ENCODE peak calls at places on chromosomes 2 and 18, in six cellular contexts. K is EL; Y is stimulated activated CD8-positive, alpha-beta memory T cell treated with anti-CD3 and anti-CD28 coated beads, Interleukin-2, amount 100 ng/mL, for 48 hours; G is HTR-8/SVneo; B is Daoy; R is H7. N is an unnamed sample.

GRCh38 chr18:74731097-74731496 is 133.4 kb downstream of the ZNF407 start:
- DNase-seq in B (peak), G (no peak), Y (no peak), K (peak), R (no peak), N (no peak)

GRCh38 chr2:181165199-181165868 is 184.9 kb downstream of the UBE2E3 start:
- DNase-seq in B (no peak), K (no peak), G (no peak), R (no peak), Y (no peak), N (no peak)

GRCh38 chr2:121195036-121195435 is 90.0 kb downstream of the TFCP2L1 start:
- DNase-seq in K (no peak), B (no peak), G (no peak), Y (no peak), R (no peak), N (no peak)

GRCh38 chr2:179550214-179550613 is 285.6 kb upstream of the SESTD1 start:
- DNase-seq in G (no peak), B (no peak), K (no peak), Y (no peak), R (peak), N (no peak)

GRCh38 chr2:46704593-46704992 is 211.0 kb downstream of the MCFD2 start:
- DNase-seq in B (no peak), R (peak), G (no peak), K (no peak), Y (no peak), N (no peak)

GRCh38 chr2:221610675-221611074 is 38.6 kb upstream of the EPHA4 start:
- DNase-seq in R (no peak), K (no peak), G (no peak), Y (no peak), B (no peak), N (no peak)

GRCh38 chr2:21779786-21780185 is 656.0 kb downstream of the TDRD15 start:
- DNase-seq in G (no peak), R (no peak), B (no peak), Y (no peak), K (peak), N (no peak)

GRCh38 chr2:184369307-184369706 is 229.0 kb upstream of the ZNF804A start:
- DNase-seq in B (no peak), G (no peak), Y (no peak), K (no peak), R (no peak), N (no peak)

GRCh38 chr2:190350371-190350770 is 7.0 kb downstream of the INPP1 start:
- DNase-seq in Y (no peak), K (no peak), G (no peak), B (no peak), R (no peak), N (no peak)

GRCh38 chr18:48328473-48329205 is 80.5 kb downstream of the ZBTB7C start:
- DNase-seq in K (peak), B (peak), R (no peak), G (peak), Y (no peak), N (peak)

GRCh38 chr18:45231606-45232005 is 383.7 kb upstream of the SLC14A2 start:
- DNase-seq in G (no peak), B (no peak), R (no peak), K (peak), Y (no peak), N (no peak)

GRCh38 chr2:158773121-158773520 is 22.0 kb upstream of the DAPL1 start:
- DNase-seq in Y (no peak), G (no peak), R (no peak), B (peak), K (peak), N (no peak)

GRCh38 chr2:69693472-69694450 is 48.2 kb upstream of the ANXA4 start:
- DNase-seq in G (no peak), Y (no peak), R (no peak), K (no peak), B (peak), N (no peak)

GRCh38 chr2:202237787-202238233 is 587 bp downstream of the SUMO1 start:
- DNase-seq in Y (no peak), K (peak), G (peak), R (peak), B (peak), N (no peak)

GRCh38 chr18:48996901-48997463 is 46.2 kb upstream of the SMAD7 start:
- DNase-seq in K (peak), Y (no peak), B (peak), R (no peak), G (peak), N (peak)

GRCh38 chr2:230360028-230360427 is 33.0 kb downstream of the SP140L start:
- DNase-seq in G (no peak), R (no peak), B (no peak), Y (no peak), K (no peak), N (no peak)

GRCh38 chr2:169609264-169609663 is 25.1 kb downstream of the PPIG start:
- DNase-seq in Y (no peak), R (no peak), G (no peak), B (no peak), K (no peak), N (no peak)

GRCh38 chr2:15273452-15273851 is 287.7 kb downstream of the NBAS start:
- DNase-seq in B (no peak), R (no peak), K (no peak), G (no peak), Y (no peak), N (no peak)

GRCh38 chr2:28228419-28228995 is 164.2 kb upstream of the FOSL2 start:
- DNase-seq in Y (no peak), G (no peak), B (no peak), R (no peak), K (no peak), N (no peak)

GRCh38 chr2:30899655-30900054 is 92.4 kb upstream of the CAPN13 start:
- DNase-seq in G (no peak), R (no peak), K (no peak), Y (no peak), B (no peak), N (no peak)

GRCh38 chr2:233426619-233427342 is 72.5 kb downstream of the DGKD start:
- DNase-seq in B (peak), G (no peak), R (no peak), Y (no peak), K (peak), N (peak)

GRCh38 chr18:57655740-57656139 is 34.1 kb upstream of the NARS1 start:
- DNase-seq in R (no peak), K (no peak), Y (no peak), B (no peak), G (no peak), N (no peak)

GRCh38 chr2:64601785-64602391 is 51.8 kb downstream of the SERTAD2 start:
- DNase-seq in K (no peak), R (no peak), Y (no peak), G (no peak), B (no peak), N (no peak)

GRCh38 chr2:72847916-72848315 is 22.1 kb upstream of the EXOC6B start:
- DNase-seq in B (no peak), G (no peak), R (no peak), K (no peak), Y (no peak), N (no peak)

GRCh38 chr2:18304849-18305248 is 255.6 kb downstream of the RDH14 start:
- DNase-seq in R (no peak), G (no peak), B (no peak), Y (no peak), K (no peak), N (no peak)

GRCh38 chr2:64672708-64673107 is 19.0 kb upstream of the SERTAD2 start:
- DNase-seq in R (no peak), B (no peak), Y (no peak), K (no peak), G (no peak), N (no peak)

GRCh38 chr18:26574958-26575864 is 26.9 kb upstream of the KCTD1 start:
- DNase-seq in G (peak), Y (no peak), B (peak), R (peak), K (peak), N (no peak)

GRCh38 chr2:109353806-109354745 is 225.1 kb downstream of the SH3RF3 start:
- DNase-seq in K (no peak), R (peak), Y (no peak), G (no peak), B (no peak), N (no peak)

N was measured in HCT116.